ENCODE peak calls at places on chromosome 3, in four cellular contexts. One of them, this sample, is unnamed.

GRCh38 chr3:9778518-9779129 is 8.9 kb upstream of the CAMK1 start:
- DNase-seq in body of pancreas: no peak
- DNase-seq in SJCRH30: no peak
- DNase-seq in ascending aorta: no peak
- DNase-seq in this sample: no peak

GRCh38 chr3:37487785-37488184 is 313.4 kb upstream of the LRRFIP2 start:
- DNase-seq in SJCRH30: no peak
- DNase-seq in ascending aorta: no peak
- DNase-seq in body of pancreas: no peak
- DNase-seq in this sample: no peak

GRCh38 chr3:83873550-83873949 is 1085.2 kb upstream of the CADM2 start:
- DNase-seq in SJCRH30: no peak
- DNase-seq in body of pancreas: no peak
- DNase-seq in ascending aorta: no peak
- DNase-seq in this sample: no peak

GRCh38 chr3:192899540-192899982 is 18.1 kb downstream of the MB21D2 start:
- DNase-seq in SJCRH30: no peak
- DNase-seq in ascending aorta: no peak
- DNase-seq in body of pancreas: no peak
- DNase-seq in this sample: no peak

GRCh38 chr3:105988540-105988939 is 119.7 kb upstream of the CBLB start:
- DNase-seq in ascending aorta: no peak
- DNase-seq in body of pancreas: no peak
- DNase-seq in SJCRH30: no peak
- DNase-seq in this sample: no peak

GRCh38 chr3:57974796-57975388 is 33.3 kb upstream of the FLNB start:
- DNase-seq in ascending aorta: no peak
- DNase-seq in body of pancreas: no peak
- DNase-seq in SJCRH30: peak; percentile 45
- DNase-seq in this sample: no peak

GRCh38 chr3:58835075-58835474 is 168.5 kb upstream of the FAM3D start:
- DNase-seq in body of pancreas: no peak
- DNase-seq in ascending aorta: no peak
- DNase-seq in SJCRH30: peak; percentile 5
- DNase-seq in this sample: no peak

GRCh38 chr3:126474498-126475410 is 937 bp downstream of the ZXDC start:
- DNase-seq in ascending aorta: peak; percentile 74
- DNase-seq in SJCRH30: peak; percentile 33
- DNase-seq in body of pancreas: peak; percentile 61
- DNase-seq in this sample: peak; percentile 86

GRCh38 chr3:47664519-47664918 is 85.9 kb upstream of the CSPG5 start:
- DNase-seq in SJCRH30: no peak
- DNase-seq in ascending aorta: no peak
- DNase-seq in body of pancreas: no peak
- DNase-seq in this sample: no peak

GRCh38 chr3:113746955-113747718 is at the start of gene ATP6V1A:
- DNase-seq in ascending aorta: peak; percentile 85
- DNase-seq in SJCRH30: peak; percentile 32
- DNase-seq in body of pancreas: peak; percentile 79
- DNase-seq in this sample: peak; percentile 88

GRCh38 chr3:64199933-64200332 is 25.3 kb downstream of the PRICKLE2 start:
- DNase-seq in ascending aorta: no peak
- DNase-seq in body of pancreas: no peak
- DNase-seq in SJCRH30: no peak
- DNase-seq in this sample: no peak

GRCh38 chr3:79167651-79168416 is 600.0 kb downstream of the ROBO1 start:
- DNase-seq in SJCRH30: no peak
- DNase-seq in body of pancreas: no peak
- DNase-seq in ascending aorta: no peak
- DNase-seq in this sample: no peak

GRCh38 chr3:25610167-25610566 is 54.5 kb downstream of the TOP2B start:
- DNase-seq in SJCRH30: no peak
- DNase-seq in ascending aorta: no peak
- DNase-seq in body of pancreas: no peak
- DNase-seq in this sample: no peak

GRCh38 chr3:134374791-134375541 is 719 bp upstream of the AMOTL2 start:
- DNase-seq in SJCRH30: peak; percentile 62
- DNase-seq in ascending aorta: peak; percentile 67
- DNase-seq in body of pancreas: peak; percentile 69
- DNase-seq in this sample: peak; percentile 79

GRCh38 chr3:61269460-61269859 is 18.2 kb upstream of the FHIT start:
- DNase-seq in body of pancreas: no peak
- DNase-seq in SJCRH30: no peak
- DNase-seq in ascending aorta: no peak
- DNase-seq in this sample: no peak

GRCh38 chr3:16072420-16073110 is 101.9 kb upstream of the GALNT15 start:
- DNase-seq in body of pancreas: no peak
- DNase-seq in ascending aorta: no peak
- DNase-seq in SJCRH30: no peak
- DNase-seq in this sample: no peak

GRCh38 chr3:37279858-37280257 is 105.5 kb upstream of the LRRFIP2 start:
- DNase-seq in body of pancreas: no peak
- DNase-seq in ascending aorta: no peak
- DNase-seq in SJCRH30: no peak
- DNase-seq in this sample: no peak

GRCh38 chr3:53426918-53427317 is 67.5 kb upstream of the CACNA1D start:
- DNase-seq in SJCRH30: no peak
- DNase-seq in ascending aorta: no peak
- DNase-seq in body of pancreas: peak; percentile 7
- DNase-seq in this sample: no peak

GRCh38 chr3:54712539-54712938 is 215.3 kb downstream of the LRTM1 start:
- DNase-seq in body of pancreas: no peak
- DNase-seq in SJCRH30: no peak
- DNase-seq in ascending aorta: no peak
- DNase-seq in this sample: no peak

GRCh38 chr3:139935866-139936817 is 1.2 kb downstream of the CLSTN2 start:
- DNase-seq in body of pancreas: peak; percentile 58
- DNase-seq in ascending aorta: no peak
- DNase-seq in SJCRH30: peak; percentile 53
- DNase-seq in this sample: peak; percentile 63
- H3K4me3 ChIP-seq in body of pancreas: no peak overlapping the region
- H3K4me3 ChIP-seq in ascending aorta: peak overlapping the region; percentile 72
- H3K4me3 ChIP-seq in SJCRH30: peak overlapping the region; percentile 62
- H3K4me3 ChIP-seq in this sample: peak overlapping the region; percentile 40

DNA sequence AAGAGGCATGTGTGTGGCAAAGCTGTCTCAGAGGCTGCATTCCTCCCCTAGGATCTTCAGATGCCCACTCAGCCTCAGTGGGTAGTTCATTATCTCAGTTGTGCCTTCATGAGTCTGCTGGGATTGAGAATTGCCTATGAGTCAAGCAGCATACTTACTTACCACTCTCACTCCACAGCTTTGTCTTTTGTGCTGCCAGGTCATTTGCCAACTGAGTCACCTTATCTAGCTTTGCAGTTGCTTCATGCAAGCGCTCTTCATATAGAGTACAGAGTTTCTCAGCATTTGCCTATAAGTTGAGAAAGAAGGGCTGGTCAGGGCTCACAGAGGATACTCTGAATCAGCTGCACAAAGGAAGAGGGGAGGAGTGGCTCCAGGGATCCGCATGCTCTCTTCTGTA is 89.5 kb downstream of the MYH15 start:
- DNase-seq in ascending aorta: no peak
- DNase-seq in body of pancreas: no peak
- DNase-seq in SJCRH30: no peak
- DNase-seq in this sample: no peak
- H3K27ac ChIP-seq in ascending aorta: no peak overlapping the region
- H3K27ac ChIP-seq in body of pancreas: no peak overlapping the region
- H3K27ac ChIP-seq in SJCRH30: no peak overlapping the region
- H3K27ac ChIP-seq in this sample: no peak overlapping the region

DNA sequence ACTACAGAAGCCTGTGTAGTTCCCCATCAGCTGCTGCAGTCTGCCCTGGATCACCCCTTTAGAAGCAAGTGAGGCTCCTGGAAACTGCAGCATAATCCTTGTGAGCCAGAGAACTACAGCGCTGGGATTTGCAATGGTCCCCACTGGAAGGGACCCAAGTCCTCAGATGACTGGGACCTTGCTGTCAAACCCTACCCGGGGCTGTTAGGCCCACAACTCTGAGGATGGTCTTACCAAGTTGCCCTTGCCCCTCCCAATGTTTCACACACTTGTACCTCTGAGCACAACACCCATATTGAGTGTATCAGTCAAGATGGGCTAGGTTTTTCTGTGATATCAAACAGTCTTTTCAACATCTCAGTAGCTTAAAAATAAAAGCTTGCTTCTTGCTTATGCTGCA is 81.8 kb upstream of the TOPAZ1 start:
- DNase-seq in body of pancreas: no peak
- DNase-seq in SJCRH30: no peak
- DNase-seq in ascending aorta: no peak
- DNase-seq in this sample: no peak
- H3K27me3 ChIP-seq in body of pancreas: no peaks in the 10 kb centered on the region
- H3K27me3 ChIP-seq in SJCRH30: no peaks in the 10 kb centered on the region
- H3K27me3 ChIP-seq in ascending aorta: no peaks in the 10 kb centered on the region
- H3K27me3 ChIP-seq in this sample: peaks cover 8% of the 10 kb centered on the region

DNA sequence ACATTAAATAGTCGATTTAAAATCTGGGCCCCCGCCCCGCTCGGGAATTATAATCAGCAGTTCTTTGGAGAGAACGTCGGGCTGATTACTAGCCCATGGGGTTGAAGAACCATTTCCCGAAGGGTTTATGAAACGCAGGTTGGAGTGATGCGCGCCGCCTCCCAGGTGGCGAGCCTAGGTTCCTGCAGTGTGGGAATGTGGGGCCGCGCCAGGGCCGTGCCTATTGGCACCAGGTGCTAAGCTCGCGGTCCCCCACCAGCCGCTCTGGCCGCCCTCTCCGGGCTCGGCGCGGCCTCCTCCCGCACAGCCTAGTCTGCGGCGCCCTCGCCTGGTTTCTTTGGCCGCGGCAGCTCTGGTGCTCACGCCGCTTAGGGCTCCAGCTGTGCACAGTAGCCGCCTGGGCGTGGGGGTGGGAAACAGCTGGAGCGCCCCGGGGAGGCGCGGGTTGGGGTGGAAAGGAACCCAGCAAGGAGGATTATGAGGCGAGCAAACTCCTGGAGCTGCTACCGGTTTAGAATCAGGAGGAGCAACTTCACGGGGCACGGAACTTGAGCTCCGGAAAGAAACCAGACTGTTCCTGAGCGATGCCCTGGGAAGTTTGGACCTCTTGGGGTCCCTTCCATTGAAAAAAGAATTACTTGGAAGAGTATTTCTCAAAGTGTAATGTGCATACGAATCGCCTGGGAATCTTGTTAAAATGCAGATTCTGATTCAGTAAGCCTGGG is 5.6 kb upstream of the MECOM start:
- DNase-seq in ascending aorta: peak; percentile 87
- DNase-seq in body of pancreas: peak; percentile 96
- DNase-seq in SJCRH30: peak; percentile 78
- DNase-seq in this sample: peak; percentile 94
- H3K4me3 ChIP-seq in ascending aorta: peak overlapping the region; percentile 66
- H3K4me3 ChIP-seq in body of pancreas: no peak overlapping the region
- H3K4me3 ChIP-seq in SJCRH30: peak overlapping the region; percentile 59
- H3K4me3 ChIP-seq in this sample: peak overlapping the region; percentile 41

DNA sequence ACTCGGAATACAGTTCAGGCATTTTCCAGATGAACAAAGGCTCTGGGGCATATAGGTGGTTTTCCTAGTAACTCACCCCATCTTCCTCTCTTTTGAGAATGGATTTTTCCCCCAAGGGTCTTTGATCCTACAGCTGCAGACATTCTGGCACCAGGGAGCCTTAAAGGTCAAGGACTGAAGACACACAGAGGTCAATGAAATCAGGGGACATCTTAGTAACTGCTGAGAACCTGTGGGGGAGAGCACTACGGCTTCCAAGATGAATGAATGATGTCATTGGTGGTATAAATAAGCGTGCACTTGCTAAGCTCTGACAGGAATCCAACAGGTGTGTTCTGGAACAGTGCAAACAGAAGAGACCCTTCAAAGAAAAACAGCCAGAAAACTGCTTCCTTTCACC is 36.3 kb downstream of the TMEM212 start:
- DNase-seq in SJCRH30: peak; percentile 55
- DNase-seq in ascending aorta: no peak
- DNase-seq in body of pancreas: no peak
- DNase-seq in this sample: no peak
- H3K27ac ChIP-seq in SJCRH30: peak overlapping the region; percentile 85
- H3K27ac ChIP-seq in ascending aorta: no peak overlapping the region
- H3K27ac ChIP-seq in body of pancreas: no peak overlapping the region
- H3K27ac ChIP-seq in this sample: no peak overlapping the region

GRCh38 chr3:184591789-184592188 is 30.2 kb downstream of the EPHB3 start:
- DNase-seq in SJCRH30: no peak
- DNase-seq in ascending aorta: no peak
- DNase-seq in body of pancreas: no peak
- DNase-seq in this sample: no peak
- H3K27me3 ChIP-seq in SJCRH30: no peaks in the 10 kb centered on the region
- H3K27me3 ChIP-seq in ascending aorta: no peaks in the 10 kb centered on the region
- H3K27me3 ChIP-seq in body of pancreas: no peaks in the 10 kb centered on the region
- H3K27me3 ChIP-seq in this sample: no peaks in the 10 kb centered on the region

GRCh38 chr3:197752107-197752506 is 2.4 kb downstream of the FYTTD1 start:
- DNase-seq in body of pancreas: no peak
- DNase-seq in ascending aorta: no peak
- DNase-seq in SJCRH30: no peak
- DNase-seq in this sample: no peak
- H3K4me3 ChIP-seq in body of pancreas: no peak overlapping the region
- H3K4me3 ChIP-seq in ascending aorta: peak overlapping the region; percentile 74
- H3K4me3 ChIP-seq in SJCRH30: peak overlapping the region; percentile 85
- H3K4me3 ChIP-seq in this sample: peak overlapping the region; percentile 88

DNA sequence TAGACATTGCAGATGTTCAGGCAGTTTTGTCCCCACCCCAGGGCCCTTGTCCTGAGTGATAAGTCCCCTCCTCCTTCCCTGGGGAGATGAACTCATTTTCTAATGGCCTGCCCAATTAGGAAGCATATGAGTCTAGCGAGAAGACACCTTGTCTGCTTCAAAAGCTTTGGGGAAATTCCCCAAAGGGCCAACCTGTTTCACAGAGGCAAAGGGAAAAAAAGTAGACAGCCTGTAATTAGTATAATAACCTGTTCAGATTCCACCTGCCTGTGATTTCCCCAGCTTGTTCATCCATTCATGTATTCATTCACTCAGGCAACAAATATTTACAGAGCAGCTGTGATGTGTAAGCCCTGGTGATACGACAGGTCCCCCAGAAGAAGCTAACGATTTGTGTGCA is 165.2 kb downstream of the SHQ1 start:
- DNase-seq in body of pancreas: no peak
- DNase-seq in SJCRH30: no peak
- DNase-seq in ascending aorta: no peak
- DNase-seq in this sample: no peak
- H3K27ac ChIP-seq in body of pancreas: no peak overlapping the region
- H3K27ac ChIP-seq in SJCRH30: no peak overlapping the region
- H3K27ac ChIP-seq in ascending aorta: no peak overlapping the region
- H3K27ac ChIP-seq in this sample: no peak overlapping the region

This sample was measured in upper lobe of right lung.